ENCODE peak calls at places on chromosomes 13 and 19, in nine cellular contexts. E is NCI-H446; B is upper lobe of right lung; X is activated CD4-positive, CD25-positive, alpha-beta regulatory T cell; M is thyroid gland; F is Peyer's patch; A is T-cell; Y is HEK293T; J is stimulated activated CD4-positive, alpha-beta T cell treated with anti-CD3 and anti-CD28 coated beads, Interleukin-12 subunit alpha, Interleukin-12 subunit beta, amount 100 ng/mL, for 4 hours. H is an unnamed sample.

GRCh38 chr13:26420282-26420960 is 137.1 kb upstream of the WASF3 start:
- DNase-seq in F (no peak), X (no peak), B (no peak), M (no peak), A (no peak), J (no peak), Y (no peak), E (no peak), H (no peak)

GRCh38 chr13:87057807-87058520 is 613.2 kb upstream of the SLITRK5 start:
- DNase-seq in M (no peak), E (no peak), B (no peak), Y (no peak), F (no peak), J (no peak), A (no peak), X (no peak), H (no peak)

GRCh38 chr13:107124129-107124718 is 556.3 kb upstream of the ARGLU1 start:
- DNase-seq in M (no peak), Y (no peak), X (no peak), B (no peak), F (no peak), E (no peak), J (no peak), A (no peak), H (no peak)

GRCh38 chr13:19172007-19172646 is 9.5 kb downstream of the TUBA3C start:
- DNase-seq in J (no peak), F (no peak), E (no peak), X (no peak), Y (no peak), M (no peak), A (no peak), B (no peak), H (no peak)

GRCh38 chr13:99155821-99156220 is 44.8 kb upstream of the UBAC2 start:
- DNase-seq in M (no peak), X (no peak), Y (no peak), B (no peak), A (no peak), E (no peak), J (no peak), F (no peak), H (no peak)

GRCh38 chr13:49528161-49528560 is 32.4 kb downstream of the PHF11 start:
- DNase-seq in F (no peak), A (no peak), E (no peak), M (no peak), X (no peak), Y (no peak), J (no peak), B (no peak), H (no peak)

GRCh38 chr13:51999525-51999924 is 11.7 kb downstream of the ATP7B start:
- DNase-seq in X (no peak), J (no peak), B (no peak), F (no peak), E (peak), A (no peak), Y (no peak), M (peak), H (peak)

GRCh38 chr13:49464621-49465325 is 20.7 kb downstream of the SETDB2 start:
- DNase-seq in M (no peak), J (no peak), F (no peak), Y (no peak), X (no peak), E (no peak), A (no peak), B (no peak), H (no peak)

GRCh38 chr19:13267131-13267530 is 116.9 kb downstream of the IER2 start:
- DNase-seq in Y (no peak), A (no peak), E (no peak), F (no peak), X (no peak), J (no peak), B (no peak), M (no peak), H (no peak)

GRCh38 chr13:57631607-57632275 is at the start of gene PCDH17:
- DNase-seq in Y (peak), X (no peak), B (peak), F (no peak), E (no peak), J (no peak), M (peak), A (no peak), H (no peak)

GRCh38 chr13:113110048-113110851 is 4.7 kb downstream of the F7 start:
- DNase-seq in A (peak), E (no peak), F (peak), B (peak), Y (no peak), M (no peak), X (no peak), J (peak), H (no peak)

GRCh38 chr19:19115954-19116353 is 22.3 kb downstream of the TMEM161A start:
- DNase-seq in Y (peak), F (peak), B (peak), E (no peak), X (no peak), M (no peak), J (peak), A (peak), H (no peak)

GRCh38 chr13:100597253-100597652 is 8.7 kb upstream of the GGACT start:
- DNase-seq in B (no peak), A (no peak), Y (no peak), M (no peak), E (peak), J (no peak), F (no peak), X (no peak), H (no peak)

GRCh38 chr13:89372193-89372592 is 1701.0 kb downstream of the SLITRK5 start:
- DNase-seq in F (no peak), B (no peak), A (no peak), X (no peak), Y (no peak), J (no peak), M (no peak), E (no peak), H (no peak)

GRCh38 chr13:102191951-102192461 is 209.8 kb downstream of the FGF14 start:
- DNase-seq in M (no peak), X (no peak), E (no peak), J (no peak), Y (no peak), F (no peak), B (no peak), A (no peak), H (no peak)

GRCh38 chr19:1104452-1105216 is 840 bp downstream of the GPX4 start:
- DNase-seq in Y (peak), J (peak), M (peak), X (peak), B (peak), F (peak), A (peak), E (peak), H (peak)

GRCh38 chr19:35509018-35509652 is 4.3 kb downstream of the DMKN start:
- DNase-seq in Y (peak), J (peak), F (peak), B (peak), M (peak), E (no peak), A (peak), X (no peak), H (peak)

GRCh38 chr13:21837841-21838551 is 167.1 kb downstream of the FGF9 start:
- DNase-seq in Y (no peak), E (no peak), X (no peak), J (no peak), A (no peak), M (no peak), F (no peak), B (no peak), H (no peak)

GRCh38 chr13:53075356-53076041 is 46.9 kb downstream of the OLFM4 start:
- DNase-seq in M (no peak), X (no peak), E (no peak), J (no peak), F (no peak), A (no peak), Y (no peak), B (no peak), H (no peak)

GRCh38 chr13:31160857-31161582 is 684 bp downstream of the HSPH1 start:
- DNase-seq in M (peak), X (peak), E (peak), F (peak), B (peak), A (peak), J (peak), Y (peak), H (peak)

GRCh38 chr19:33469171-33470039 is 52.2 kb downstream of the PEPD start:
- DNase-seq in X (no peak), Y (no peak), B (peak), F (peak), E (no peak), J (no peak), M (no peak), A (no peak), H (no peak)

GRCh38 chr19:19540707-19541515 is 2.8 kb downstream of the CILP2 start:
- DNase-seq in F (peak), J (peak), Y (peak), B (peak), E (no peak), X (peak), A (peak), M (peak), H (no peak)

GRCh38 chr13:30364876-30365275 is 57.4 kb upstream of the UBE2L5 start:
- DNase-seq in X (no peak), M (peak), J (no peak), Y (no peak), F (no peak), A (no peak), B (no peak), E (no peak), H (no peak)

GRCh38 chr13:83730674-83731073 is 151.6 kb downstream of the SLITRK1 start:
- DNase-seq in E (no peak), Y (no peak), J (no peak), B (no peak), F (no peak), A (no peak), M (no peak), X (no peak), H (no peak)

GRCh38 chr19:1232652-1233360 is 5.0 kb downstream of the CBARP start:
- DNase-seq in E (no peak), Y (no peak), M (peak), A (no peak), F (peak), J (no peak), X (no peak), B (no peak), H (no peak)

GRCh38 chr13:48902421-48902820 is 73.3 kb upstream of the FNDC3A start:
- DNase-seq in Y (no peak), A (no peak), F (no peak), M (no peak), E (no peak), B (no peak), X (no peak), J (no peak), H (no peak)

GRCh38 chr13:39210961-39211534 is 172.8 kb downstream of the NHLRC3 start:
- DNase-seq in J (no peak), M (no peak), F (no peak), X (no peak), B (no peak), A (no peak), E (no peak), Y (no peak), H (no peak)

GRCh38 chr13:79483302-79483701 is 2.3 kb downstream of the NDFIP2 start:
- DNase-seq in Y (no peak), E (no peak), F (no peak), M (no peak), A (no peak), X (no peak), J (no peak), B (no peak), H (no peak)

GRCh38 chr13:113546571-113547247 is 37.8 kb upstream of the TFDP1 start:
- DNase-seq in B (peak), E (no peak), J (no peak), M (peak), F (peak), A (no peak), Y (no peak), X (no peak), H (no peak)

GRCh38 chr19:53981408-53981998 is 9.9 kb upstream of the CACNG6 start:
- DNase-seq in Y (no peak), X (no peak), M (no peak), A (no peak), E (no peak), J (no peak), B (no peak), F (no peak), H (no peak)

GRCh38 chr19:32483574-32483973 is 78.0 kb downstream of the DPY19L3 start:
- DNase-seq in J (no peak), A (no peak), X (no peak), E (no peak), Y (no peak), M (no peak), F (no peak), B (no peak), H (no peak)

GRCh38 chr19:34432797-34433196 is 4.6 kb downstream of the UBA2 start:
- DNase-seq in E (no peak), J (no peak), A (no peak), F (no peak), M (no peak), X (no peak), B (no peak), Y (no peak), H (no peak)

H was measured in prostate gland.